ENCODE peak calls at places on chromosome 4, in eight cellular contexts. One of them, this sample, is unnamed.
A peak's percentile ranks its signal among the peaks of the same experiment; 100 is the strongest.

GRCh38 chr4:35970366-35970960 is 273.9 kb downstream of the ARAP2 start:
- DNase-seq in iris pigment epithelial cell: no peak
- DNase-seq in HEK293T: no peak
- DNase-seq in 8988T: no peak
- DNase-seq in NCI-H1436 treated with DMSO at 0.1 percent for 48 hours: no peak
- DNase-seq in A172: no peak
- DNase-seq in fibroblast of lung: no peak
- DNase-seq in kidney tubule cell: peak; percentile 67
- DNase-seq in this sample: no peak

GRCh38 chr4:48898733-48899431 is 7.7 kb downstream of the OCIAD2 start:
- DNase-seq in iris pigment epithelial cell: peak; percentile 72
- DNase-seq in HEK293T: no peak
- DNase-seq in 8988T: no peak
- DNase-seq in NCI-H1436 treated with DMSO at 0.1 percent for 48 hours: no peak
- DNase-seq in A172: peak; percentile 36
- DNase-seq in fibroblast of lung: peak; percentile 20
- DNase-seq in kidney tubule cell: no peak
- DNase-seq in this sample: no peak

GRCh38 chr4:52566136-52567031 is 92.7 kb downstream of the USP46 start:
- DNase-seq in iris pigment epithelial cell: no peak
- DNase-seq in HEK293T: no peak
- DNase-seq in 8988T: no peak
- DNase-seq in NCI-H1436 treated with DMSO at 0.1 percent for 48 hours: no peak
- DNase-seq in A172: no peak
- DNase-seq in fibroblast of lung: peak; percentile 19
- DNase-seq in kidney tubule cell: peak; percentile 66
- DNase-seq in this sample: no peak

GRCh38 chr4:57070461-57070860 is 39.7 kb downstream of the IGFBP7 start:
- DNase-seq in iris pigment epithelial cell: no peak
- DNase-seq in HEK293T: no peak
- DNase-seq in 8988T: no peak
- DNase-seq in NCI-H1436 treated with DMSO at 0.1 percent for 48 hours: no peak
- DNase-seq in A172: no peak
- DNase-seq in fibroblast of lung: no peak
- DNase-seq in kidney tubule cell: no peak
- DNase-seq in this sample: no peak

GRCh38 chr4:127145001-127145400 is 487.8 kb upstream of the INTU start:
- DNase-seq in iris pigment epithelial cell: no peak
- DNase-seq in HEK293T: no peak
- DNase-seq in 8988T: no peak
- DNase-seq in NCI-H1436 treated with DMSO at 0.1 percent for 48 hours: no peak
- DNase-seq in A172: no peak
- DNase-seq in fibroblast of lung: no peak
- DNase-seq in kidney tubule cell: no peak
- DNase-seq in this sample: no peak

GRCh38 chr4:8817813-8818062 is 53.9 kb downstream of the HMX1 start:
- DNase-seq in iris pigment epithelial cell: no peak
- DNase-seq in HEK293T: no peak
- DNase-seq in 8988T: no peak
- DNase-seq in NCI-H1436 treated with DMSO at 0.1 percent for 48 hours: no peak
- DNase-seq in A172: no peak
- DNase-seq in fibroblast of lung: no peak
- DNase-seq in kidney tubule cell: no peak
- DNase-seq in this sample: no peak

GRCh38 chr4:178556796-178557195 is 1114.6 kb upstream of the AGA start:
- DNase-seq in iris pigment epithelial cell: no peak
- DNase-seq in HEK293T: no peak
- DNase-seq in 8988T: no peak
- DNase-seq in NCI-H1436 treated with DMSO at 0.1 percent for 48 hours: no peak
- DNase-seq in A172: no peak
- DNase-seq in fibroblast of lung: no peak
- DNase-seq in kidney tubule cell: no peak
- DNase-seq in this sample: no peak

GRCh38 chr4:182126096-182126495 is 117.1 kb upstream of the TENM3 start:
- DNase-seq in iris pigment epithelial cell: peak; percentile 14
- DNase-seq in HEK293T: no peak
- DNase-seq in 8988T: no peak
- DNase-seq in NCI-H1436 treated with DMSO at 0.1 percent for 48 hours: no peak
- DNase-seq in A172: peak; percentile 40
- DNase-seq in fibroblast of lung: peak; percentile 14
- DNase-seq in kidney tubule cell: no peak
- DNase-seq in this sample: no peak

This sample was measured in cerebellar cortex.